ENCODE peak calls at places on chromosomes 3 and 15, in eight cellular contexts. J, D, K, U, H, L, F and B are unnamed samples.

GRCh38 chr3:19206540-19206939 is 58.2 kb downstream of the KCNH8 start:
- DNase-seq in J (no peak), D (no peak), K (no peak), U (no peak), H (no peak), L (no peak), F (no peak), B (no peak)

GRCh38 chr15:40931300-40932142 is 2.4 kb downstream of the DLL4 start:
- DNase-seq in J (peak; percentile 43), D (no peak), K (no peak), U (no peak), H (no peak), L (no peak), F (no peak), B (no peak)

GRCh38 chr3:174083706-174084105 is 686.2 kb downstream of the NLGN1 start:
- DNase-seq in J (no peak), D (no peak), K (no peak), U (no peak), H (no peak), L (no peak), F (no peak), B (no peak)

GRCh38 chr15:49383266-49383665 is 39.8 kb upstream of the FGF7 start:
- DNase-seq in J (no peak), D (no peak), K (no peak), U (no peak), H (no peak), L (no peak), F (no peak), B (no peak)

GRCh38 chr3:43866529-43867353 is 176.0 kb downstream of the ABHD5 start:
- DNase-seq in J (no peak), D (peak; percentile 24), K (no peak), U (no peak), H (no peak), L (no peak), F (peak; percentile 59), B (no peak)

GRCh38 chr3:23501201-23501824 is 298.2 kb downstream of the UBE2E2 start:
- DNase-seq in J (no peak), D (no peak), K (no peak), U (no peak), H (no peak), L (no peak), F (no peak), B (no peak)

GRCh38 chr15:40932146-40932545 is 3.0 kb downstream of the DLL4 start:
- DNase-seq in J (no peak), D (no peak), K (no peak), U (no peak), H (no peak), L (no peak), F (no peak), B (no peak)

GRCh38 chr3:14130707-14131106 is 5.9 kb downstream of the TMEM43 start:
- DNase-seq in J (no peak), D (no peak), K (no peak), U (no peak), H (no peak), L (no peak), F (no peak), B (no peak)

GRCh38 chr15:25134546-25134945 is 179.8 kb downstream of the SNRPN start:
- DNase-seq in J (no peak), D (no peak), K (no peak), U (no peak), H (no peak), L (no peak), F (no peak), B (no peak)

GRCh38 chr15:29871401-29871800 is 49.1 kb upstream of the TJP1 start:
- DNase-seq in J (peak; percentile 82), D (no peak), K (no peak), U (no peak), H (no peak), L (peak; percentile 7), F (no peak), B (no peak)
- H3K27ac ChIP-seq in J (peak overlapping the region; percentile 83), D (peak overlapping the region; percentile 83), K (no peak overlapping the region), U (peak overlapping the region; percentile 76), H (no peak overlapping the region), L (peak overlapping the region; percentile 10), F (no peak overlapping the region), B (peak overlapping the region; percentile 37)

GRCh38 chr3:72087420-72087819 is 302.5 kb upstream of the PROK2 start:
- DNase-seq in J (no peak), D (no peak), K (no peak), U (no peak), H (no peak), L (no peak), F (no peak), B (no peak)

GRCh38 chr3:72088486-72089025 is 303.6 kb upstream of the PROK2 start:
- DNase-seq in J (no peak), D (no peak), K (no peak), U (no peak), H (no peak), L (no peak), F (no peak), B (no peak)

GRCh38 chr3:72086712-72087093 is 301.8 kb upstream of the PROK2 start:
- DNase-seq in J (no peak), D (no peak), K (no peak), U (no peak), H (no peak), L (no peak), F (no peak), B (no peak)

GRCh38 chr3:72085036-72085435 is 300.1 kb upstream of the PROK2 start:
- DNase-seq in J (no peak), D (no peak), K (no peak), U (no peak), H (no peak), L (no peak), F (no peak), B (no peak)

GRCh38 chr3:72086051-72086711 is 301.2 kb upstream of the PROK2 start:
- DNase-seq in J (no peak), D (no peak), K (no peak), U (no peak), H (no peak), L (no peak), F (no peak), B (no peak)
- H3K27ac ChIP-seq in J (no peak overlapping the region), D (no peak overlapping the region), K (no peak overlapping the region), U (no peak overlapping the region), H (no peak overlapping the region), L (no peak overlapping the region), F (no peak overlapping the region), B (no peak overlapping the region)

GRCh38 chr3:107988464-107989156 is 102.2 kb downstream of the CD47 start:
- DNase-seq in J (peak; percentile 78), D (peak; percentile 81), K (peak; percentile 67), U (no peak), H (no peak), L (peak; percentile 25), F (peak; percentile 70), B (no peak)

GRCh38 chr3:107987036-107987557 is 103.7 kb downstream of the CD47 start:
- DNase-seq in J (no peak), D (peak; percentile 90), K (peak; percentile 83), U (no peak), H (peak; percentile 77), L (peak; percentile 79), F (peak; percentile 81), B (no peak)

GRCh38 chr3:107985496-107985895 is 105.3 kb downstream of the CD47 start:
- DNase-seq in J (no peak), D (no peak), K (no peak), U (no peak), H (no peak), L (no peak), F (no peak), B (no peak)

GRCh38 chr3:107989651-107990050 is 101.2 kb downstream of the CD47 start:
- DNase-seq in J (no peak), D (no peak), K (no peak), U (no peak), H (no peak), L (no peak), F (no peak), B (no peak)

DNA sequence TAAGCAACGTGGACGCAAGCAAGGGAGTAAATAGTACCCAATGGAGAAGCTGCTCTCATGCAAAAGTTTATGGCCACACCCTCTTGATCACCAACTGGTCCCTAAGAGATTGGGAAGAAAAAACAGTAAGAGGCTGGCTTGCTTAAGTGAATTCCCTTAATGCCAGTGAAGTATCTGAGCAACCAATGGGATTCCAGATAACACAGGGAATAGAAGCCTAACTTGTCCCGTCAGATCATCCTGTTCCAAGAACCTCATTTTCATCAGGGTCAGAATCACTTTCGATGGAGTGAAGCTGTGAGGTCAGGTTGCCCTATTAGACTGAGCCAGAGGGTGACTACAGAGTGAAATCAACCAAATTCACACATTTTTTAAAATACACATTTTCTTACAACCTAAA is 104.3 kb downstream of the CD47 start:
- DNase-seq in J (no peak), D (no peak), K (no peak), U (no peak), H (no peak), L (no peak), F (no peak), B (no peak)
- H3K27ac ChIP-seq in J (peak overlapping the region; percentile 43), D (peak overlapping the region; percentile 30), K (no peak overlapping the region), U (no peak overlapping the region), H (peak overlapping the region; percentile 56), L (peak overlapping the region; percentile 21), F (peak overlapping the region; percentile 83), B (no peak overlapping the region)

DNA sequence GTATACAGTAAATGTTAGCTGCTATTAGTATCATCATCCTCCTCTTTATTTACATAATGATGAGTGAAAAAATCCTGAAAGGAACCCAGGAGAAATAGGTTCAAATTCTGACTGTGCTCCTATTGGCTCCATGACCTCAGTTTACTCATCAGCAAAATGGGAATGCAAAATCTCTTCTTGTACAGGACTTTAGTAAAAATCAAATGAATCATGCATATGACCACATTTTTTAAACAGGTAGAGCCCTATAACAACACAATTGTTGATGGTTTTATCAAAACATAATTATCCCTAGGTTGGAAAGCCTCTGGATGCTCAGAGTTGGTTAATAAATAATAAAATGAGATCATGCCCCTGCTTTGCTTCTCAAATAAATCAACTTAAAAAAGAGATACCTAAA is 16.0 kb upstream of the NR2F2 start:
- DNase-seq in J (no peak), D (no peak), K (no peak), U (no peak), H (no peak), L (no peak), F (no peak), B (no peak)
- H3K27ac ChIP-seq in J (no peak overlapping the region), D (no peak overlapping the region), K (no peak overlapping the region), U (no peak overlapping the region), H (no peak overlapping the region), L (no peak overlapping the region), F (no peak overlapping the region), B (no peak overlapping the region)

DNA sequence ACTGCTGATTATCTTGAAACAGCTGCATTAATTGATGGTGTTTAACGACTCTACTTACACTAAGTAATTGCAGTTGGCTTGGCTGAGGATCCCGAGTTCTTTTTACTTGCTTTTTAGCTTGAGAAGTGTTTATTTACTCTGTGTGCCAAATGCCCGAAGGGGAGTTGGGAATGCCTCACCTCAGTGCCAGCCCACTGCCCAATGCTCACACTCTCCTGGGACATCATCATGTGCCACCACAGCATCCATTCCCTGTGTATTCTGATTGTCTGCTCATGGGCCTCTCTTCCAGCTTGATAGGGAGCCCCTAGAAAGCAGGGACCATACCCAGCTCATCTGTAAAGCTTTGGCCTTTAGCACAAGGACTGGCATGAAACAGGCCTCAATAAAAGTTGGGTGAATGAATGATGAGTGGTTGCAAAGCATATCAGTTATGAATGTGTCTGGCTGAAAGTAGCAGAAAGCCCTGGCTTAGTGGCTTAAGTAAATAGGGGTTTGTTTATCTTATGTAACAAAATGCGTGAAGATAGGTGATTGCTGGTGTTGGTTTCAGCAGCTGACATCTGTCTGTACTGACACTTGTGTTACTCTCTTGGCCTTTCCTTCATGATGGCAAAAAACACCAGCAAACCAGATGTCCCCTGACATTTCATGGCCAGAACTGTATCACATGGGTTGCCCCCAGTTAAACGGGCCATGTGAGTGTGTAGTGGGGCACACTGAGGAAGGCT is 8.1 kb downstream of the PXYLP1 start:
- DNase-seq in J (no peak), D (no peak), K (no peak), U (no peak), H (no peak), L (no peak), F (no peak), B (no peak)
- H3K27ac ChIP-seq in J (no peak overlapping the region), D (peak overlapping the region; percentile 95), K (no peak overlapping the region), U (no peak overlapping the region), H (no peak overlapping the region), L (no peak overlapping the region), F (no peak overlapping the region), B (no peak overlapping the region)